ENCODE peak calls at places on chromosomes 16 and 17, in nine cellular contexts. O is IMR-90, C is HCT116, M is suprapubic skin, N is adrenal gland, E is gastrocnemius medialis, D is Peyer's patch, X is esophagus muscularis mucosa, F is GM12878. J is an unnamed sample.
A peak's percentile ranks its signal among the peaks of the same experiment; 100 is the strongest.

GRCh38 chr17:40617678-40618240 is 29.9 kb downstream of the SMARCE1 start:
- DNase-seq in O (no peak), C (no peak), M (no peak), N (no peak), E (no peak), D (no peak), X (peak; percentile 92), F (no peak), J (no peak)

GRCh38 chr17:61400058-61400785 is 579 bp downstream of the TBX2 start:
- DNase-seq in O (peak; percentile 40), C (no peak), M (no peak), N (no peak), E (no peak), D (no peak), X (no peak), F (no peak), J (no peak)

GRCh38 chr16:65658339-65659275 is 536.7 kb upstream of the CDH11 start:
- DNase-seq in O (peak; percentile 86), C (no peak), M (no peak), N (peak; percentile 28), E (no peak), D (no peak), X (no peak), F (no peak), J (no peak)

GRCh38 chr17:10114931-10115535 is 83.4 kb downstream of the GAS7 start:
- DNase-seq in O (peak; percentile 97), C (no peak), M (peak; percentile 97), N (peak; percentile 97), E (peak; percentile 86), D (peak; percentile 67), X (peak; percentile 98), F (peak; percentile 13), J (peak; percentile 48)

GRCh38 chr16:4207683-4208528 is 34.0 kb downstream of the SRL start:
- DNase-seq in O (no peak), C (no peak), M (no peak), N (peak; percentile 72), E (no peak), D (no peak), X (no peak), F (no peak), J (no peak)

GRCh38 chr16:30430428-30430970 is 669 bp upstream of the DCTPP1 start:
- DNase-seq in O (no peak), C (no peak), M (no peak), N (no peak), E (no peak), D (no peak), X (no peak), F (no peak), J (no peak)

GRCh38 chr17:75557075-75557851 is 30.3 kb upstream of the MYO15B start:
- DNase-seq in O (peak; percentile 17), C (no peak), M (no peak), N (peak; percentile 95), E (no peak), D (peak; percentile 84), X (no peak), F (no peak), J (no peak)

GRCh38 chr16:53631236-53631635 is 72.4 kb downstream of the RPGRIP1L start:
- DNase-seq in O (no peak), C (no peak), M (no peak), N (no peak), E (no peak), D (no peak), X (no peak), F (no peak), J (no peak)

GRCh38 chr17:78665952-78666920 is 89.0 kb upstream of the DNAH17 start:
- DNase-seq in O (no peak), C (no peak), M (peak; percentile 74), N (peak; percentile 79), E (no peak), D (no peak), X (no peak), F (no peak), J (no peak)

GRCh38 chr17:33390479-33391027 is 97.5 kb upstream of the ASIC2 start:
- DNase-seq in O (no peak), C (no peak), M (no peak), N (no peak), E (no peak), D (no peak), X (no peak), F (no peak), J (no peak)

GRCh38 chr16:11570258-11570657 is 16.5 kb downstream of the LITAF start:
- DNase-seq in O (no peak), C (no peak), M (no peak), N (no peak), E (no peak), D (no peak), X (no peak), F (no peak), J (no peak)

GRCh38 chr17:2695961-2696760 is 15.4 kb downstream of the CLUH start:
- DNase-seq in O (no peak), C (no peak), M (peak; percentile 77), N (no peak), E (no peak), D (peak; percentile 46), X (no peak), F (no peak), J (no peak)

DNA sequence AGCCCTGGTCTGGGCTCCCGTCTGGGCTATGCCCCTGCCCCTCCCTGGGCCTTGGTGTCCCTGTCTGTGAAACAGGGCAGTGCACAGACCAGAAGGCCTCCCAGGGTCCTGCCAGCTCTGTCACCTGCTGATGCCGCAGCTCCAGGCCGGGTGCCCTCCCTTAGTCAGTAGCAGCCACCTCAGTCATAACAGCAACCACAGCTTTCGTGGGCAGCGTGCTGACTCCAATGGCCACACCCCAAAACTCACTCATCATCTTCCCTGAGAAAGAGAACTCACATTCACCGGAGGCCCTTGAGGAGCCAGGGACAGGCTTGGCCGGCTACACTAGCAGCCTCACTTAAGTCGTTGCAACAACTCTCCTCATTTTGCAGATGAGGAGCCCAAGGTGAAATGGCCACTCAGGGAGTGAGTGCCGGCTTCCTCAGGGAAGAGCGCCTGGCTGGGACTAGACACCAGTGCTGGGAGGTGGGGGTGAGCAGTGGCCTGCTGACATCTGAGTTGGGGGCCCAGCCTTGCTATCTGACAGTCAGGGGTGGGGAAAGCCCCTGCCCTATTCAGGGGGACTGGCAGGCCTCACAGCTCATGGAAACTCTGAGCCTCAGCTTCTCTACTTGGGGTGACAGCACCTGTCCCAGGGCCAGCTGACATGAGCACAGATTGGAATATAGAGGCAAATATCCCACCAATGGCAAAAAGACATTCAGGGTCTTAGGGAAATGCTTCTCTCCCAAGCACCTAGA is 22.6 kb downstream of the SLC5A10 start:
- DNase-seq in O (peak; percentile 40), C (no peak), M (no peak), N (no peak), E (no peak), D (no peak), X (no peak), F (no peak), J (no peak)
- H3K36me3 ChIP-seq in O (peaks cover 53% of the 10 kb centered on the region), C (peaks cover 30% of the 10 kb centered on the region), M (peaks cover 34% of the 10 kb centered on the region), N (no peaks in the 10 kb centered on the region), E (no peaks in the 10 kb centered on the region), D (peaks cover 46% of the 10 kb centered on the region), X (peaks cover 4% of the 10 kb centered on the region), F (peaks cover 23% of the 10 kb centered on the region), J (peaks cover 91% of the 10 kb centered on the region)

DNA sequence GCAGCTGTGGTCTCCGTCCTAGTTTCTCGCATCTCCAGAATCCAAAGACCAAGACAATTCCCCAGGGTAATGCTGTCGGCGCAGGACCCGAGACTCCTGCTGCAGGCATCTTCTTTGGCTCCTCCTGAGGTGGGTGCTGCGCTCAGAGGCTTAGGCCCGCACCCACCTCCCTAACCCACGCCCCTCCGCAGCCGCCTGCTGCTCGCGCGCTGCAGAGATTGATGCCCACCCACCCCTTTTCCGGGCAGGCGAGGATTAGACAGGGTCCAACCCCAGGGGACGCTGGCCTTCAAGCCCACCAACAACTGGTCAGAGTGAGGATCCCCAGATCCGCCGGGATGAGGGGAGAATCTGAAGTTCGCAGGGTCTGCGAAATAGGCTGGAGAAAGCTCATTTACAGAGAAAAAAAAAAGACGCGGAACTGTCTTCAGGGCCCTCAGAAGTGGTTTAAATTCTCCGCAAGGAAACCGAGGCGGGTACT is 27.9 kb downstream of the SLFN11 start:
- DNase-seq in O (no peak), C (no peak), M (no peak), N (no peak), E (no peak), D (no peak), X (no peak), F (no peak), J (no peak)
- H3K4me3 ChIP-seq in O (no peak overlapping the region), C (no peak overlapping the region), M (peak overlapping the region; percentile 52), N (peak overlapping the region; percentile 40), E (peak overlapping the region; percentile 48), D (peak overlapping the region; percentile 47), X (peak overlapping the region; percentile 45), F (no peak overlapping the region), J (peak overlapping the region; percentile 28)

GRCh38 chr17:39455919-39456318 is 4.9 kb upstream of the MED1 start:
- DNase-seq in O (no peak), C (no peak), M (no peak), N (no peak), E (no peak), D (no peak), X (no peak), F (no peak), J (no peak)

GRCh38 chr17:39450051-39450450 is 1.0 kb downstream of the MED1 start:
- DNase-seq in O (no peak), C (no peak), M (peak; percentile 57), N (no peak), E (no peak), D (no peak), X (no peak), F (no peak), J (no peak)

GRCh38 chr17:39450847-39451581 is at the start of gene MED1:
- DNase-seq in O (peak; percentile 98), C (peak; percentile 96), M (peak; percentile 94), N (peak; percentile 96), E (peak; percentile 90), D (peak; percentile 92), X (peak; percentile 97), F (peak; percentile 96), J (peak; percentile 59)
- TF ChIP-seq POLR2A in O (peak; percentile 91), C (peak; percentile 85), M (no peak), N (peak; percentile 25), E (peak; percentile 51), D (peak; percentile 43), X (peak; percentile 35), F (peak; percentile 90), J (peak; percentile 57)

GRCh38 chr16:88810868-88811599 is 694 bp downstream of the APRT start:
- DNase-seq in O (peak; percentile 69), C (peak; percentile 81), M (no peak), N (peak; percentile 84), E (peak; percentile 59), D (peak; percentile 86), X (no peak), F (no peak), J (no peak)

GRCh38 chr16:88809068-88809675 is 2.6 kb downstream of the APRT start:
- DNase-seq in O (no peak), C (no peak), M (no peak), N (no peak), E (no peak), D (no peak), X (no peak), F (no peak), J (no peak)

GRCh38 chr16:88809676-88810165 is 2.0 kb downstream of the APRT start:
- DNase-seq in O (no peak), C (no peak), M (no peak), N (no peak), E (no peak), D (no peak), X (no peak), F (no peak), J (no peak)

GRCh38 chr16:88811600-88811849 is 203 bp downstream of the APRT start:
- DNase-seq in O (no peak), C (no peak), M (no peak), N (no peak), E (no peak), D (no peak), X (no peak), F (no peak), J (no peak)

GRCh38 chr16:88810166-88810867 is 1.4 kb downstream of the APRT start:
- DNase-seq in O (no peak), C (no peak), M (no peak), N (no peak), E (no peak), D (no peak), X (no peak), F (no peak), J (no peak)
- H3K36me3 ChIP-seq in O (peaks cover 19% of the 10 kb centered on the region), C (peaks cover 19% of the 10 kb centered on the region), M (peaks cover 18% of the 10 kb centered on the region), N (no peaks in the 10 kb centered on the region), E (peaks cover 10% of the 10 kb centered on the region), D (peaks cover 18% of the 10 kb centered on the region), X (no peaks in the 10 kb centered on the region), F (peaks cover 41% of the 10 kb centered on the region), J (peaks cover 14% of the 10 kb centered on the region)